ENCODE peak calls at places on chromosomes 6 and 20, in eight cellular contexts. T is fibroblast of mammary gland, B is WERI-Rb-1, F is GM20000, E is AG04449, L is IMR-90, W is adrenal gland, V is MM.1S. I is an unnamed sample.
A peak's percentile ranks its signal among the peaks of the same experiment; 100 is the strongest.

GRCh38 chr6:27651371-27651732 is 178.4 kb upstream of the ZNF184 start:
- DNase-seq in T (no peak), B (peak; percentile 53), F (no peak), E (no peak), L (no peak), W (no peak), V (no peak), I (no peak)

GRCh38 chr6:39214846-39215639 is 14.2 kb downstream of the KCNK5 start:
- DNase-seq in T (no peak), B (no peak), F (no peak), E (no peak), L (no peak), W (no peak), V (no peak), I (no peak)

GRCh38 chr6:132964101-132964867 is 149.9 kb downstream of the RPS12 start:
- DNase-seq in T (peak; percentile 69), B (no peak), F (no peak), E (no peak), L (peak; percentile 87), W (no peak), V (peak; percentile 38), I (no peak)

GRCh38 chr6:129350278-129350677 is 359.7 kb downstream of the ARHGAP18 start:
- DNase-seq in T (no peak), B (no peak), F (no peak), E (no peak), L (no peak), W (no peak), V (no peak), I (no peak)

GRCh38 chr6:158474961-158475343 is 84.9 kb upstream of the TMEM181 start:
- DNase-seq in T (peak; percentile 22), B (peak; percentile 26), F (no peak), E (no peak), L (peak; percentile 65), W (no peak), V (no peak), I (no peak)

GRCh38 chr20:62642666-62643520 is 590 bp downstream of the SLCO4A1 start:
- DNase-seq in T (peak; percentile 17), B (peak; percentile 59), F (peak; percentile 69), E (no peak), L (peak; percentile 4), W (no peak), V (peak; percentile 46), I (no peak)

GRCh38 chr6:121210943-121211342 is 123.3 kb downstream of the TBC1D32 start:
- DNase-seq in T (no peak), B (no peak), F (no peak), E (no peak), L (no peak), W (no peak), V (no peak), I (no peak)

GRCh38 chr20:4061989-4062388 is 46.6 kb upstream of the RNF24 start:
- DNase-seq in T (peak; percentile 49), B (no peak), F (no peak), E (no peak), L (no peak), W (no peak), V (no peak), I (no peak)

GRCh38 chr6:158041788-158042187 is 60.1 kb downstream of the SYNJ2 start:
- DNase-seq in T (no peak), B (no peak), F (no peak), E (no peak), L (no peak), W (peak; percentile 28), V (no peak), I (no peak)

GRCh38 chr6:157518399-157519250 is 137.6 kb downstream of the ZDHHC14 start:
- DNase-seq in T (no peak), B (no peak), F (no peak), E (peak; percentile 16), L (peak; percentile 10), W (no peak), V (no peak), I (no peak)

GRCh38 chr6:10613077-10613476 is 81.3 kb downstream of the C6orf52 start:
- DNase-seq in T (no peak), B (no peak), F (no peak), E (no peak), L (peak; percentile 65), W (no peak), V (no peak), I (no peak)

GRCh38 chr6:435442-436307 is 44.1 kb downstream of the IRF4 start:
- DNase-seq in T (peak; percentile 70), B (no peak), F (no peak), E (no peak), L (no peak), W (no peak), V (no peak), I (no peak)

GRCh38 chr6:151060096-151060741 is 179.5 kb upstream of the AKAP12 start:
- DNase-seq in T (peak; percentile 98), B (no peak), F (no peak), E (peak; percentile 80), L (peak; percentile 96), W (no peak), V (no peak), I (no peak)

GRCh38 chr6:136774228-136775041 is 17.8 kb downstream of the MAP3K5 start:
- DNase-seq in T (peak; percentile 86), B (no peak), F (no peak), E (no peak), L (peak; percentile 85), W (no peak), V (no peak), I (no peak)

GRCh38 chr6:131640576-131640975 is 3.5 kb downstream of the ENPP3 start:
- DNase-seq in T (no peak), B (no peak), F (no peak), E (no peak), L (no peak), W (no peak), V (no peak), I (no peak)

GRCh38 chr6:29953001-29953436 is 10.7 kb downstream of the HLA-A start:
- DNase-seq in T (peak; percentile 72), B (no peak), F (no peak), E (peak; percentile 55), L (peak; percentile 21), W (no peak), V (no peak), I (no peak)

GRCh38 chr6:25130518-25130917 is 148.7 kb upstream of the CARMIL1 start:
- DNase-seq in T (no peak), B (no peak), F (no peak), E (no peak), L (no peak), W (no peak), V (no peak), I (no peak)

GRCh38 chr6:79609225-79609595 is 21.9 kb upstream of the SH3BGRL2 start:
- DNase-seq in T (no peak), B (no peak), F (no peak), E (no peak), L (no peak), W (no peak), V (no peak), I (no peak)

GRCh38 chr6:155959898-155960297 is 504.3 kb upstream of the NOX3 start:
- DNase-seq in T (no peak), B (no peak), F (no peak), E (no peak), L (no peak), W (no peak), V (no peak), I (no peak)

GRCh38 chr6:46062312-46062711 is 46.7 kb upstream of the CLIC5 start:
- DNase-seq in T (no peak), B (no peak), F (no peak), E (no peak), L (no peak), W (no peak), V (peak; percentile 9), I (no peak)

GRCh38 chr6:152135755-152136448 is 328.4 kb downstream of the ESR1 start:
- DNase-seq in T (no peak), B (no peak), F (no peak), E (no peak), L (no peak), W (no peak), V (no peak), I (no peak)

GRCh38 chr6:112149719-112150263 is 62.4 kb downstream of the FAM229B start:
- DNase-seq in T (peak; percentile 76), B (no peak), F (no peak), E (no peak), L (peak; percentile 83), W (no peak), V (no peak), I (no peak)

GRCh38 chr6:158057213-158057987 is 75.7 kb downstream of the SYNJ2 start:
- DNase-seq in T (peak; percentile 98), B (no peak), F (no peak), E (peak; percentile 77), L (peak; percentile 98), W (peak; percentile 50), V (no peak), I (peak; percentile 91)

GRCh38 chr6:161353208-161353613 is 79.3 kb upstream of the AGPAT4 start:
- DNase-seq in T (peak; percentile 42), B (peak; percentile 57), F (no peak), E (no peak), L (no peak), W (no peak), V (no peak), I (no peak)
- TF ChIP-seq CTCF in T (peak; percentile 22), B (peak; percentile 56), F (no peak), E (no peak), L (no peak), W (no peak), V (no peak), I (peak; percentile 56)

GRCh38 chr6:37569999-37570776 is 70.5 kb upstream of the CCDC167 start:
- DNase-seq in T (no peak), B (peak; percentile 89), F (no peak), E (no peak), L (no peak), W (no peak), V (no peak), I (no peak)
- TF ChIP-seq CTCF in T (no peak), B (no peak), F (no peak), E (no peak), L (no peak), W (no peak), V (no peak), I (no peak)

GRCh38 chr6:146770965-146771735 is 172.4 kb downstream of the ADGB start:
- DNase-seq in T (no peak), B (no peak), F (no peak), E (no peak), L (no peak), W (peak; percentile 56), V (no peak), I (peak; percentile 62)

GRCh38 chr6:146770275-146770964 is 171.6 kb downstream of the ADGB start:
- DNase-seq in T (no peak), B (no peak), F (no peak), E (no peak), L (no peak), W (no peak), V (no peak), I (no peak)

DNA sequence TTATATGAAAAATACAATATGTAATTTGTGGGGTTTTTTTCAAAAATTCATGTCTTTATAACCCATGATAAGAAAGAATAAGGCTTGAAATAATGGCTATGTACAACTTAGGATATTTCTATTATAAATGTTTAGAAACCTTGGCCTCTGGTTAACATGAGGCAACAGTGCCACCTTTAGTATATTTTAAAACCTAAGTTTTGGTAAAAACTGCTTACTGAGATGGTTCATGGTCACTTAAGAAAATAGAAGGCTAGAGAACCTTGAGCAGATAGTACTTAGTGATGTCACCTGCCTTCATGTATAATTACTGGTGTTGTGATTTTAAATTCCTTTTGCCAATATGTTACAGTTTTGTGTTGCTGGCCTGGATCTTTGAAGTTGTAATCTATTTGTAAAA is 176.5 kb downstream of the ADGB start:
- DNase-seq in T (peak; percentile 8), B (no peak), F (no peak), E (no peak), L (no peak), W (no peak), V (no peak), I (no peak)
- TF ChIP-seq CTCF in T (peak; percentile 5), B (no peak), F (no peak), E (no peak), L (no peak), W (peak; percentile 8), V (no peak), I (no peak)

GRCh38 chr20:24611360-24612140 is 142.1 kb downstream of the SYNDIG1 start:
- DNase-seq in T (no peak), B (no peak), F (no peak), E (no peak), L (no peak), W (no peak), V (no peak), I (no peak)
- TF ChIP-seq CTCF in T (no peak), B (no peak), F (no peak), E (no peak), L (no peak), W (no peak), V (no peak), I (no peak)

I was measured in CD14-positive monocyte.